ENCODE peak calls at places on chromosomes 12 and 14, in six cellular contexts. R, Y, T, D, Q and B are unnamed samples.

GRCh38 chr12:67056329-67056728 is 212.8 kb upstream of the CAND1 start:
- DNase-seq in R (no peak), Y (no peak), T (no peak), D (no peak), Q (no peak), B (no peak)

GRCh38 chr12:114812858-114813761 is 129.1 kb upstream of the TBX3 start:
- DNase-seq in Q (no peak), D (no peak), Y (peak; percentile 84), R (no peak), T (no peak), B (no peak)

GRCh38 chr14:36161781-36162180 is 14.7 kb downstream of the PTCSC3 start:
- DNase-seq in D (no peak), T (no peak), Q (no peak), Y (no peak), R (no peak), B (no peak)

GRCh38 chr12:62537544-62537943 is 70.9 kb downstream of the MON2 start:
- DNase-seq in D (peak; percentile 45), R (no peak), Q (peak; percentile 24), T (no peak), Y (peak; percentile 86), B (peak; percentile 18)

GRCh38 chr14:104724981-104725771 is 1.1 kb downstream of the ADSS1 start:
- DNase-seq in Q (peak; percentile 33), D (no peak), Y (peak; percentile 39), R (no peak), T (no peak), B (no peak)

GRCh38 chr14:61517861-61518802 is 177.2 kb upstream of the HIF1A start:
- DNase-seq in Q (no peak), T (no peak), R (no peak), Y (no peak), D (no peak), B (no peak)

GRCh38 chr12:65998536-65999530 is 131.7 kb downstream of the LLPH start:
- DNase-seq in R (no peak), Y (peak; percentile 56), D (no peak), T (no peak), Q (no peak), B (no peak)

GRCh38 chr12:75840994-75841355 is 190.6 kb downstream of the PHLDA1 start:
- DNase-seq in R (no peak), Q (no peak), T (no peak), D (no peak), Y (no peak), B (no peak)

GRCh38 chr12:3724096-3724805 is 28.7 kb downstream of the CRACR2A start:
- DNase-seq in D (no peak), Q (no peak), Y (no peak), T (no peak), R (no peak), B (no peak)

GRCh38 chr14:91509083-91509877 is 830 bp downstream of the PPP4R3A start:
- DNase-seq in Y (peak; percentile 22), R (peak; percentile 56), Q (peak; percentile 37), T (peak; percentile 42), D (no peak), B (peak; percentile 67)

GRCh38 chr12:3837049-3837448 is 36.1 kb downstream of the PARP11 start:
- DNase-seq in Y (no peak), T (no peak), R (no peak), Q (no peak), D (no peak), B (no peak)